ENCODE peak calls at places on chromosomes 4 and X, in five cellular contexts. V, M, O, W and F are unnamed samples.

GRCh38 chr4:57064811-57065711 is 45.1 kb downstream of the IGFBP7 start:
- DNase-seq in W (peak), V (no peak), O (no peak), M (peak), F (no peak)

GRCh38 chrX:1477801-1478458 is 25.2 kb upstream of the ASMTL start:
- DNase-seq in V (no peak), O (no peak), M (no peak), W (no peak), F (no peak)

GRCh38 chrX:40108959-40109287 is 11.2 kb upstream of the BCOR start:
- DNase-seq in W (peak), M (peak), O (peak), V (peak), F (peak)

GRCh38 chr4:10456270-10457254 is 664 bp downstream of the ZNF518B start:
- DNase-seq in W (peak), V (peak), O (peak), M (peak), F (peak)

GRCh38 chr4:7366958-7367353 is 67.8 kb downstream of the PSAPL1 start:
- DNase-seq in M (no peak), W (no peak), V (no peak), O (no peak), F (no peak)

GRCh38 chrX:98605941-98606340 is 1722.2 kb downstream of the RPA4 start:
- DNase-seq in W (no peak), O (no peak), M (no peak), V (no peak), F (no peak)

GRCh38 chr4:26192921-26193894 is 127.6 kb upstream of the RBPJ start:
- DNase-seq in O (no peak), W (no peak), M (no peak), V (no peak), F (no peak)

GRCh38 chrX:1336331-1337143 is at the start of gene IL3RA:
- DNase-seq in V (no peak), O (no peak), M (peak), W (no peak), F (peak)

GRCh38 chrX:139086243-139086642 is 374.7 kb upstream of the FGF13 start:
- DNase-seq in O (no peak), W (no peak), M (no peak), V (no peak), F (no peak)

GRCh38 chr4:151361966-151362365 is 36.6 kb upstream of the SH3D19 start:
- DNase-seq in V (no peak), O (no peak), W (no peak), M (no peak), F (no peak)
- H3K4me3 ChIP-seq in V (no peak), O (no peak), W (no peak), M (no peak), F (no peak)

GRCh38 chrX:17359500-17359899 is 15.5 kb upstream of the NHS start:
- DNase-seq in M (no peak), O (no peak), V (peak), W (no peak), F (no peak)

GRCh38 chrX:17355976-17356375 is 19.0 kb upstream of the NHS start:
- DNase-seq in V (no peak), M (no peak), W (no peak), O (no peak), F (no peak)

GRCh38 chrX:17361620-17362019 is 13.4 kb upstream of the NHS start:
- DNase-seq in O (no peak), M (no peak), W (no peak), V (no peak), F (no peak)
- TF ChIP-seq CTCF in O (no peak), M (no peak), W (no peak), V (peak), F (no peak)

DNA sequence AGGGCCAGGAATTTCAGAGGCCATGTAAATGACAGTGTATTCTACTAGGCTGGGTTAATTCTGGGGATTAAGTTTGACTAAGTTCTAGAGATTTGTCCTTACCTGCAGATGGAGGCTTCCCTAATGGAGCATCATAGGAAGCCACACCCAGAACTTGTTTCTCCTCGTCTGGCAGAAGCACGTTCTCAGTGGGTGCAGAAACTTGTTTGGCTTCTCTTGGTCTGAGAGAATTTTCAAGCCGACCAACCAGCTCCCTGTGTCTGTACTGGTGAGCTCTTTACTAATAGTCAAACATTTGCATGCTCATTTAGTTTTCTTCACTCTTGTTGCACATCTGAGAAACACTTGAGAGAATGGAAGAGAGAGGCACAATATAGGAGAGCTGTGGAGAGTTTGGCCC is 906 bp upstream of the ATP10D start:
- DNase-seq in V (peak), O (no peak), M (no peak), W (no peak), F (no peak)
- H3K27ac ChIP-seq in V (peak), O (peak), M (peak), W (peak), F (no peak)

GRCh38 chr4:55633903-55634302 is 2.2 kb downstream of the NMU start:
- DNase-seq in V (no peak), O (no peak), M (no peak), W (no peak), F (no peak)

GRCh38 chr4:55634417-55635128 is 1.5 kb downstream of the NMU start:
- DNase-seq in V (no peak), W (no peak), O (no peak), M (no peak), F (no peak)

GRCh38 chr4:55635760-55636621 is at the start of gene NMU:
- DNase-seq in O (peak), W (peak), V (peak), M (peak), F (peak)

GRCh38 chr4:55636622-55636999 is 513 bp upstream of the NMU start:
- DNase-seq in W (no peak), V (no peak), M (no peak), O (no peak), F (no peak)

DNA sequence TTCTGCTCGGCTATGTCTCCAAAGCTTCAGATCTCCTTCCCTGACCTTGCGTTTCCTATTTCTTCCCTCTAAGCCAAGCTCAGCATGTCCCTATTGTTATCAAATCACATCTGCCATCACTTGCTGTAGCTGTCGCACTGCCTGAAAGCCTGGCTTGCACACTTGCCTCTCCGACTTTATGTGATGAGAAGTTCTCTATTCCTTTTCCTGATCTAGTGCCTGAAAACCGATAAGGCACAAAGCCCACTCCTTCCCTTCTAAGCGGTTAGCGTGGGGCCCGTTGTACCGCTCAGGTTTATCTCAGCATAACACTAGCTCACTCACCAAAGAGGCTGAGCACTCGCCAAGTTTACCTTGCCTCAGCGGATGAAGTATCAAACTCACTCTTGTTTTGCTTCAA is 816 bp downstream of the NMU start:
- DNase-seq in W (no peak), V (no peak), O (no peak), M (no peak), F (no peak)
- H3K4me3 ChIP-seq in W (peak), V (peak), O (no peak), M (peak), F (peak)

DNA sequence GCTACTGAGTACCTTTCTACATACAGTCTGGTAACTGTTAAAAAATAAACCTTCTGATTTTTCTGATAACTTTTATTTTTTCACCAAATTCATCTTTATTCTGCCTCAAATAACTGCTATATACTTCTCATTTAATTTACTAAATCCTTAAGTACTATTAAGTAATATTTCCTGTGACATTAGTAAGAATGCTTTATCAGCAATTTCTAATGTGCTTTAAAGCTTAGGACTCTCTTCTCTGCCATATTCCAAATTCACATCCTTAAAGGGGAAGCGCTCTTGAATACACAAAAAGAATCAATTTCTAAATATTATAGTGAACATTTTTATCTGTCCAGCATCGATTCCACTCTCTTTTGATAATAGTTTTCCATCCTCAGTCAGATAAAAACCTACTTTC is 81.1 kb downstream of the DCAF8L2 start:
- DNase-seq in W (no peak), V (no peak), M (no peak), O (no peak), F (no peak)
- TF ChIP-seq CTCF in W (no peak), V (no peak), M (no peak), O (no peak), F (no peak)

DNA sequence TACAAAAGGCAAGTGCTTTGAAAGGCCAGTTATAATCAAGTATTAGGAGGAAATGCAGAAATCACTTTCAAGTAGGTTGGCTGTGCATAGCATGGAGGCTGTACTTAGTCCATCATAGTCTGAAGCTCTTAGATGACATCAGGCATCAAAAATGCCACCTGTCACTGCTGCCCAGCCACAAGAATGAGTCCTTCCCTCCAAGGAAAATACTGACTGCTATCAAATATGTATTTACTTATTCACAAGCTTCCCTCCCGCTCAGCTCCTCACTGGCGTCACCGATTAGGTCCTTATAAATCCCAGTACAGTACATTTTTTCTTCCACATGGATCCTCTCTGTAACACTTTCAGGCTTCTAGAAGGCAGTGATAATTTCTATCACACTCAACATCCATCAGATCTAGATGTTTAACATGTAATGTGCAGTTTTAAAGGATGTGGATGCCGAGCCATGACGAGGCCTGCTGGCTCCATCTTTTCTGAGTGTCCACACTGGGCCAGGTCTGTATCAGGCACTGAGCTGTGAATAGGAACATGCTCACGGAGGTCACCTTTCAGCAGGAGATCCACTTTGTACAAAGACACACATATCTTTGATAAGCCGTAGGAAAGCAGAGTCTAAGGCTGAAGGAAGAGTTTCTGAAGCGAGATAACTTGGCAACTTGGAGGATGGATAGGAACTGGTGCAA is 121.9 kb downstream of the PALLD start:
- DNase-seq in W (no peak), O (no peak), M (no peak), V (peak), F (no peak)
- H3K27ac ChIP-seq in W (peak), O (no peak), M (peak), V (no peak), F (no peak)

DNA sequence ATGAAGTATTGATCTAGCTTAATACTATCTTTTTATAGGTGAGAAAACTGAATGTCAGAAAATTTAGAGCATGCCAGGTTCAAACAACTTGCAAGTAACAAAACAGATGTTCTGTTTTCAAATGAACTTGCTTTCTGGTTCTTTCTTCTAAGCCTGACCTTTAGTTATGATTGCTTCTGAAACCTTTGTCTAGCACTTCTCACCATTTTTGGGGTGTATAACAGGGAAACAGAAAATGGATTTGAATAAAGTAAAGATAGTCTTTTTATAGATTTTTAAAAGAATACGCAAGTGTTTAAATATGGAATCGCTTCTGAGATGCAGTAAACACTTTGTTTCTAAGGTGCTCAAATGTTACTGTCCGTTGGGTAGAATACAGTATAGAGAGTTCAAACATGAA is 687.2 kb upstream of the CPEB2 start:
- DNase-seq in W (no peak), M (no peak), O (no peak), V (no peak), F (no peak)
- H3K4me3 ChIP-seq in W (no peak), M (no peak), O (no peak), V (no peak), F (no peak)